ENCODE peak calls at places on chromosomes 11 and 22, in six cellular contexts. V is thoracic aorta, E is spleen, C is left colon, S is dermis blood vessel endothelial cell, F is NCI-H1694 treated with DMSO at 0.1 percent for 48 hours. H is an unnamed sample.

GRCh38 chr11:74677131-74677530 is 54.1 kb downstream of the CHRDL2 start:
- DNase-seq in C (no peak), F (no peak), V (no peak), S (no peak), E (peak; percentile 27), H (no peak)

GRCh38 chr11:66417000-66417399 is 3.8 kb upstream of the NPAS4 start:
- DNase-seq in F (no peak), S (no peak), V (no peak), C (no peak), E (no peak), H (no peak)

GRCh38 chr11:66068923-66069714 is 953 bp upstream of the PACS1 start:
- DNase-seq in E (peak; percentile 85), S (peak; percentile 71), F (peak; percentile 33), C (peak; percentile 53), V (peak; percentile 51), H (no peak)

GRCh38 chr11:34643846-34644245 is 23.0 kb downstream of the EHF start:
- DNase-seq in V (no peak), F (no peak), C (no peak), E (no peak), S (peak; percentile 3), H (no peak)

GRCh38 chr11:4539603-4540219 is 5.3 kb upstream of the OR52M1 start:
- DNase-seq in V (peak; percentile 6), S (peak; percentile 66), C (no peak), E (peak; percentile 75), F (peak; percentile 14), H (peak; percentile 24)

GRCh38 chr22:50542416-50542927 is 3.2 kb upstream of the KLHDC7B start:
- DNase-seq in F (no peak), E (peak; percentile 90), V (no peak), C (peak; percentile 39), S (no peak), H (no peak)

GRCh38 chr22:20751185-20751851 is 22.6 kb upstream of the SERPIND1 start:
- DNase-seq in E (no peak), S (no peak), C (no peak), V (no peak), F (no peak), H (no peak)

GRCh38 chr22:20981787-20982562 is at the start of gene LZTR1:
- DNase-seq in V (no peak), F (peak; percentile 48), S (peak; percentile 87), C (peak; percentile 83), E (peak; percentile 97), H (peak; percentile 83)

GRCh38 chr11:121299417-121299816 is 6.8 kb downstream of the SC5D start:
- DNase-seq in V (no peak), C (no peak), E (no peak), F (no peak), S (no peak), H (no peak)

GRCh38 chr11:64226507-64227051 is 505 bp downstream of the NUDT22 start:
- DNase-seq in S (peak; percentile 21), F (no peak), C (peak; percentile 86), E (peak; percentile 94), V (no peak), H (peak; percentile 67)

GRCh38 chr11:520428-521178 is 13.6 kb upstream of the RNH1 start:
- DNase-seq in C (no peak), F (no peak), S (no peak), E (no peak), V (no peak), H (no peak)

GRCh38 chr22:39514373-39514973 is 5.9 kb upstream of the ATF4 start:
- DNase-seq in V (no peak), E (no peak), S (peak; percentile 66), F (peak; percentile 35), C (no peak), H (no peak)

GRCh38 chr11:116733386-116733755 is 39.4 kb downstream of the BUD13 start:
- DNase-seq in S (no peak), E (peak; percentile 16), F (no peak), C (no peak), V (no peak), H (no peak)

GRCh38 chr22:27624705-27625104 is 176.9 kb downstream of the MN1 start:
- DNase-seq in F (no peak), C (no peak), V (no peak), E (no peak), S (no peak), H (no peak)